ENCODE peak calls at places on chromosomes 13 and 19, in four cellular contexts. L, X, R and M are unnamed samples.
A peak's percentile ranks its signal among the peaks of the same experiment; 100 is the strongest.

GRCh38 chr13:29140277-29140676 is 320.1 kb downstream of the MTUS2 start:
- DNase-seq in L (peak; percentile 10), X (no peak), R (peak; percentile 28), M (peak; percentile 76)

GRCh38 chr13:107205318-107206112 is 637.6 kb upstream of the ARGLU1 start:
- DNase-seq in L (peak; percentile 73), X (peak; percentile 77), R (peak; percentile 59), M (peak; percentile 52)

GRCh38 chr13:75760182-75760981 is 124.3 kb downstream of the LMO7 start:
- DNase-seq in L (peak; percentile 32), X (no peak), R (peak; percentile 10), M (no peak)

GRCh38 chr19:50214699-50215543 is 11.5 kb downstream of the MYH14 start:
- DNase-seq in L (no peak), X (peak; percentile 61), R (no peak), M (no peak)

GRCh38 chr19:1355974-1356865 is 27.5 kb upstream of the NDUFS7 start:
- DNase-seq in L (peak; percentile 60), X (peak; percentile 27), R (no peak), M (no peak)

GRCh38 chr19:18408053-18408476 is 10.6 kb upstream of the LRRC25 start:
- DNase-seq in L (no peak), X (peak; percentile 47), R (peak; percentile 8), M (no peak)

GRCh38 chr13:43153436-43154082 is 130.2 kb downstream of the DNAJC15 start:
- DNase-seq in L (peak; percentile 33), X (no peak), R (no peak), M (peak; percentile 89)

GRCh38 chr19:47239610-47240296 is 8.8 kb upstream of the BBC3 start:
- DNase-seq in L (peak; percentile 60), X (peak; percentile 89), R (no peak), M (peak; percentile 93)

GRCh38 chr13:31485183-31485582 is 254.1 kb upstream of the RXFP2 start:
- DNase-seq in L (peak; percentile 66), X (no peak), R (no peak), M (peak; percentile 2)

GRCh38 chr13:20231839-20232555 is at the start of gene GJB6:
- DNase-seq in L (peak; percentile 16), X (peak; percentile 82), R (no peak), M (no peak)

GRCh38 chr19:2478324-2478755 is 2.4 kb downstream of the GADD45B start:
- DNase-seq in L (peak; percentile 87), X (peak; percentile 76), R (peak; percentile 39), M (no peak)

GRCh38 chr13:27964741-27965323 is 4.3 kb downstream of the CDX2 start:
- DNase-seq in L (no peak), X (no peak), R (no peak), M (no peak)

GRCh38 chr13:77781804-77782203 is 84.3 kb downstream of the SLAIN1 start:
- DNase-seq in L (no peak), X (no peak), R (peak; percentile 21), M (no peak)

GRCh38 chr13:108227651-108228272 is 9.6 kb downstream of the ABHD13 start:
- DNase-seq in L (peak; percentile 44), X (peak; percentile 41), R (peak; percentile 24), M (no peak)

GRCh38 chr19:1253514-1254080 is 5.2 kb downstream of the MIDN start:
- DNase-seq in L (peak; percentile 85), X (no peak), R (no peak), M (no peak)

GRCh38 chr19:16203256-16204004 is 5.7 kb downstream of the AP1M1 start:
- DNase-seq in L (no peak), X (no peak), R (no peak), M (no peak)

GRCh38 chr19:12837225-12837624 is 1.1 kb upstream of the MAST1 start:
- DNase-seq in L (no peak), X (no peak), R (no peak), M (peak; percentile 41)

GRCh38 chr19:3003046-3003445 is 25.7 kb downstream of the TLE6 start:
- DNase-seq in L (no peak), X (no peak), R (no peak), M (no peak)

GRCh38 chr19:3944018-3944721 is 11.3 kb downstream of the NMRK2 start:
- DNase-seq in L (no peak), X (no peak), R (no peak), M (no peak)

GRCh38 chr19:45883881-45884681 is 1.9 kb downstream of the IRF2BP1 start:
- DNase-seq in L (no peak), X (no peak), R (no peak), M (no peak)

GRCh38 chr19:49570997-49571676 is 9.2 kb downstream of the NOSIP start:
- DNase-seq in L (no peak), X (peak; percentile 67), R (no peak), M (no peak)

GRCh38 chr19:24033962-24034342 is 53.0 kb upstream of the ZNF254 start:
- DNase-seq in L (peak; percentile 89), X (peak; percentile 46), R (peak; percentile 21), M (peak; percentile 7)

GRCh38 chr13:93003531-93003930 is 223.1 kb upstream of the GPC6 start:
- DNase-seq in L (no peak), X (no peak), R (no peak), M (no peak)

GRCh38 chr19:54462713-54463530 is 656 bp downstream of the LENG9 start:
- DNase-seq in L (peak; percentile 85), X (peak; percentile 81), R (peak; percentile 65), M (peak; percentile 39)

GRCh38 chr19:29696045-29696682 is 18.9 kb downstream of the C19orf12 start:
- DNase-seq in L (no peak), X (no peak), R (no peak), M (no peak)

GRCh38 chr19:48926909-48927308 is 6.6 kb upstream of the DHDH start:
- DNase-seq in L (peak; percentile 100), X (no peak), R (peak; percentile 48), M (peak; percentile 91)

GRCh38 chr19:33639034-33639681 is 17.4 kb downstream of the CHST8 start:
- DNase-seq in L (no peak), X (no peak), R (no peak), M (no peak)

GRCh38 chr19:43476606-43477005 is 11.2 kb upstream of the LYPD3 start:
- DNase-seq in L (peak; percentile 70), X (no peak), R (no peak), M (no peak)

GRCh38 chr13:95530178-95530577 is 22.3 kb upstream of the CLDN10 start:
- DNase-seq in L (no peak), X (no peak), R (no peak), M (peak; percentile 83)

GRCh38 chr19:9151367-9151766 is 11.2 kb downstream of the ZNF317 start:
- DNase-seq in L (no peak), X (no peak), R (no peak), M (no peak)

GRCh38 chr13:106104281-106104901 is 431.1 kb downstream of the EFNB2 start:
- DNase-seq in L (peak; percentile 90), X (peak; percentile 20), R (no peak), M (peak; percentile 75)

GRCh38 chr19:11736696-11737095 is 2.0 kb downstream of the ZNF823 start:
- DNase-seq in L (peak; percentile 81), X (no peak), R (peak; percentile 39), M (no peak)